ENCODE peak calls at places on chromosomes 5 and 9, in ten cellular contexts. O is upper lobe of right lung; D is activated T-cell treated with anti-CD3 and anti-CD28 coated beads for 1 hour; J is IMR-90; Y is stimulated activated CD4-positive, alpha-beta T cell treated with anti-CD3 and anti-CD28 coated beads, Interleukin-12 subunit alpha, Interleukin-12 subunit beta, amount 100 ng/mL, for 48 hours; L is spleen; A is stimulated activated CD8-positive, alpha-beta memory T cell treated with anti-CD3 and anti-CD28 coated beads, Interleukin-15, amount 100 ng/mL, for 48 hours; E is uterus; S is NCI-H1417 treated with DMSO at 0.1 percent for 48 hours; N is CD4-positive, alpha-beta T cell. R is an unnamed sample.

GRCh38 chr5:60677831-60678664 is 21.9 kb downstream of the DEPDC1B start:
- DNase-seq in D (no peak), O (no peak), L (no peak), S (no peak), E (no peak), Y (no peak), J (peak; percentile 58), N (no peak), A (no peak), R (no peak)

GRCh38 chr5:135356522-135357318 is 42.3 kb downstream of the MACROH2A1 start:
- DNase-seq in J (peak; percentile 67), N (no peak), E (peak; percentile 73), S (no peak), L (peak; percentile 75), A (no peak), D (no peak), O (no peak), Y (no peak), R (no peak)

GRCh38 chr9:111975709-111976108 is 79.1 kb downstream of the UGCG start:
- DNase-seq in E (no peak), Y (no peak), N (no peak), A (no peak), J (no peak), S (no peak), L (no peak), D (peak; percentile 2), O (peak; percentile 78), R (no peak)

GRCh38 chr5:34474573-34475021 is 181.5 kb upstream of the RAI14 start:
- DNase-seq in O (no peak), Y (no peak), E (no peak), L (no peak), S (no peak), J (peak; percentile 77), A (no peak), D (no peak), N (no peak), R (no peak)

GRCh38 chr5:54288568-54289217 is 21.7 kb downstream of the ARL15 start:
- DNase-seq in L (no peak), N (no peak), O (no peak), Y (no peak), A (no peak), S (no peak), E (no peak), D (no peak), J (no peak), R (no peak)

GRCh38 chr9:137642892-137643291 is 24.1 kb downstream of the EHMT1 start:
- DNase-seq in E (no peak), L (peak; percentile 20), J (no peak), S (no peak), O (peak; percentile 6), N (no peak), A (no peak), D (no peak), Y (no peak), R (no peak)

GRCh38 chr5:82812575-82812974 is 264.6 kb downstream of the TMEM167A start:
- DNase-seq in E (no peak), S (no peak), O (no peak), Y (no peak), L (no peak), D (no peak), N (no peak), A (no peak), J (peak; percentile 7), R (no peak)

GRCh38 chr5:56183507-56183906 is 49.6 kb downstream of the ANKRD55 start:
- DNase-seq in S (no peak), L (no peak), N (no peak), J (peak; percentile 98), A (no peak), O (no peak), D (no peak), E (no peak), Y (no peak), R (no peak)

GRCh38 chr9:36731576-36731975 is 158.9 kb downstream of the MELK start:
- DNase-seq in N (no peak), L (no peak), D (no peak), O (no peak), A (no peak), J (peak; percentile 74), Y (no peak), S (no peak), E (no peak), R (no peak)

GRCh38 chr9:121489344-121489743 is 10.3 kb downstream of the GGTA1 start:
- DNase-seq in A (no peak), N (no peak), S (no peak), Y (no peak), J (no peak), D (no peak), O (no peak), E (no peak), L (no peak), R (no peak)

GRCh38 chr5:31153523-31153922 is 40.0 kb upstream of the CDH6 start:
- DNase-seq in O (no peak), J (peak; percentile 67), E (no peak), S (no peak), Y (no peak), N (no peak), A (no peak), L (no peak), D (no peak), R (no peak)

GRCh38 chr5:90248640-90249039 is 160.9 kb downstream of the CETN3 start:
- DNase-seq in D (no peak), L (no peak), Y (no peak), A (no peak), S (no peak), E (no peak), N (no peak), O (no peak), J (no peak), R (no peak)

GRCh38 chr9:136239963-136240330 is 5.7 kb downstream of the QSOX2 start:
- DNase-seq in E (no peak), Y (no peak), D (no peak), N (no peak), S (no peak), L (peak; percentile 86), A (no peak), O (no peak), J (no peak), R (no peak)

GRCh38 chr5:90506221-90506620 is 23.2 kb downstream of the LYSMD3 start:
- DNase-seq in E (no peak), Y (no peak), L (no peak), J (no peak), D (no peak), O (no peak), A (no peak), N (no peak), S (no peak), R (no peak)

GRCh38 chr9:105862002-105862401 is 167.7 kb downstream of the TMEM38B start:
- DNase-seq in A (no peak), L (no peak), N (no peak), Y (no peak), E (no peak), O (no peak), S (no peak), J (no peak), D (no peak), R (no peak)

GRCh38 chr5:144484124-144484897 is 313.6 kb downstream of the KCTD16 start:
- DNase-seq in O (no peak), Y (no peak), S (no peak), J (peak; percentile 67), A (no peak), N (no peak), D (no peak), L (no peak), E (no peak), R (no peak)

GRCh38 chr5:111774525-111774924 is 17.5 kb upstream of the NREP start:
- DNase-seq in Y (no peak), A (no peak), D (no peak), E (no peak), L (no peak), O (peak; percentile 71), N (no peak), S (no peak), J (peak; percentile 42), R (no peak)

GRCh38 chr9:124352616-124353015 is 62.6 kb downstream of the PSMB7 start:
- DNase-seq in E (no peak), D (no peak), O (no peak), N (no peak), L (peak; percentile 31), Y (no peak), J (peak; percentile 29), S (no peak), A (no peak), R (no peak)

GRCh38 chr9:89879276-89879675 is 274.5 kb downstream of the GADD45G start:
- DNase-seq in S (no peak), D (no peak), L (peak; percentile 38), E (no peak), J (no peak), Y (no peak), O (peak; percentile 46), N (no peak), A (no peak), R (no peak)

GRCh38 chr5:50623666-50624065 is 42.8 kb upstream of the PARP8 start:
- DNase-seq in L (no peak), S (no peak), D (no peak), Y (no peak), E (no peak), O (no peak), A (no peak), N (no peak), J (no peak), R (no peak)

GRCh38 chr9:7862170-7862569 is 62.6 kb upstream of the DMAC1 start:
- DNase-seq in D (no peak), L (no peak), S (no peak), E (no peak), Y (no peak), N (no peak), A (no peak), J (no peak), O (no peak), R (no peak)

GRCh38 chr5:55176176-55176818 is 3.3 kb upstream of the CDC20B start:
- DNase-seq in Y (no peak), L (peak; percentile 74), J (no peak), E (no peak), N (peak; percentile 4), S (peak; percentile 7), D (no peak), O (no peak), A (peak; percentile 12), R (peak; percentile 22)

GRCh38 chr5:173714551-173715428 is 98.3 kb upstream of the BOD1 start:
- DNase-seq in L (no peak), N (no peak), S (no peak), Y (no peak), E (no peak), O (no peak), A (no peak), J (peak; percentile 93), D (no peak), R (no peak)

GRCh38 chr5:151110992-151111391 is 30.2 kb upstream of the TNIP1 start:
- DNase-seq in A (no peak), O (no peak), S (no peak), L (peak; percentile 8), E (no peak), Y (no peak), J (no peak), N (no peak), D (no peak), R (no peak)

GRCh38 chr5:170648546-170648945 is 135.0 kb upstream of the GABRP start:
- DNase-seq in J (peak; percentile 5), N (no peak), A (no peak), E (no peak), Y (no peak), S (no peak), L (no peak), D (no peak), O (no peak), R (no peak)

GRCh38 chr5:148290271-148291195 is 21.7 kb upstream of the SPINK7 start:
- DNase-seq in A (no peak), S (no peak), E (no peak), Y (no peak), O (no peak), J (peak; percentile 19), L (no peak), N (no peak), D (no peak), R (no peak)

GRCh38 chr5:176693477-176693851 is 46.2 kb downstream of the TSPAN17 start:
- DNase-seq in D (no peak), J (no peak), N (no peak), O (peak; percentile 81), A (no peak), E (no peak), Y (no peak), L (no peak), S (no peak), R (no peak)

GRCh38 chr5:80187691-80188090 is 68.2 kb downstream of the SERINC5 start:
- DNase-seq in N (no peak), S (no peak), E (no peak), D (no peak), O (no peak), J (no peak), Y (no peak), L (no peak), A (no peak), R (no peak)

R was measured in stimulated activated effector memory CD8-positive, alpha-beta T cell treated with anti-CD3 and anti-CD28 coated beads, Interleukin-12 subunit alpha, Interleukin-12 subunit beta, amount 100 ng/mL, for 72 hours.